ENCODE peak calls at places on chromosomes 2 and 18, in six cellular contexts. J is H1, P is IMR-90, A is trophoblast cell, X is H9, D is mesenchymal stem cell. B is an unnamed sample.

GRCh38 chr2:8229546-8229986 is 452.3 kb upstream of the ID2 start:
- DNase-seq in J (no peak), P (peak), A (no peak), X (peak), D (peak), B (no peak)

GRCh38 chr2:186059096-186059495 is 320.5 kb downstream of the FSIP2 start:
- DNase-seq in J (no peak), P (peak), A (no peak), X (no peak), D (peak), B (no peak)

GRCh38 chr2:132797551-132797950 is 127.5 kb upstream of the LYPD1 start:
- DNase-seq in J (no peak), P (peak), A (no peak), X (no peak), D (peak), B (no peak)

GRCh38 chr2:181143790-181144300 is 163.4 kb downstream of the UBE2E3 start:
- DNase-seq in J (no peak), P (no peak), A (no peak), X (no peak), D (no peak), B (no peak)

GRCh38 chr18:74524097-74524496 is 10.2 kb upstream of the CNDP1 start:
- DNase-seq in J (no peak), P (peak), A (no peak), X (peak), D (peak), B (no peak)

GRCh38 chr2:240455719-240456606 is 20.5 kb downstream of the GPC1 start:
- DNase-seq in J (no peak), P (no peak), A (peak), X (no peak), D (peak), B (no peak)

GRCh38 chr2:238601433-238602222 is 174.9 kb downstream of the ASB1 start:
- DNase-seq in J (no peak), P (peak), A (no peak), X (no peak), D (peak), B (no peak)

GRCh38 chr2:156434461-156435291 is 1.5 kb upstream of the GPD2 start:
- DNase-seq in J (no peak), P (peak), A (peak), X (no peak), D (no peak), B (no peak)

GRCh38 chr2:195407782-195408181 is 249.2 kb upstream of the SLC39A10 start:
- DNase-seq in J (no peak), P (peak), A (peak), X (no peak), D (peak), B (no peak)

GRCh38 chr2:224498991-224499390 is 86.2 kb downstream of the CUL3 start:
- DNase-seq in J (no peak), P (no peak), A (no peak), X (no peak), D (no peak), B (no peak)
- H3K23ac ChIP-seq in J (no peak), P (no peak), A (no peak), X (no peak), D (no peak), B (no peak)

DNA sequence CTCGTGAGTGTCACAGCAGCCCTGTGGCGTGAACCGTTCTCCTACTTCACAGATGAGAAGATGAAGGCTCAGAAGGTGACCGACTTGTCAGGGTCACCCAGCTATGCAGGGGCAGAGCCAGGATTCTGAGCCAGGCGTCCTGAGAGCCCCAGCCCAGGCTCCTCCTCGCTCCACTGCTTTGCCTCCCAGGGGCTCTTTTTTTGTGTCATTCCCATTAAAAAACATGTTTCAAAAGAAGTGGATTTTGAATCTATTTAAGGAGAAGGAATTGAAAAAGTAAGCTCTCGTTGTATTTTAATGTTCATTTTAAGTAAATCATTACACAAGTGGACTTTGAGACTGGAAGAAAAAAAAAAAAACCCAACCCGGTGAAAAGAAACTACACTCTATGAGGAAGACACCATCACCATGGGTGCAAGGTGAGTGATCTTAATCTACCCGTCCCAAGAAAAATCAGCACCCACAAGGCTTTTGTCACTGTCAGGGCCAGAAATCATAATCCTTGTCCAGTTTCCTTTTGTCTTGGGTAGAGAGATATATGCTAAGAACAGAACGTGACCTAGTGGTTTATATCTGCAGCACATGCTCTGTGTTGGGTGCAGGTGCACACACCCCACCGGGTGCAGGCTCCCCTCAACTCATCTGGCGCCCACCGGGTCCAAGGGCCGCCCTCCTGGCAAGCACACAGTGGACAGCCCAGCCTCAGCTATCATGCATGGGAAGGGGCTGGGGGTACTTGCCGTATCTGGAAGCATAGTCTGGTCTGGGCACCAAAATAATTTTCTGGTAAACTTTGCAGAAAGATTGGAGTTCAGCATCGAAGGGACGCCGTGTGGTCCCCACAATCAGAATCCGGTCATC is 73.5 kb upstream of the ASB18 start:
- DNase-seq in J (no peak), P (no peak), A (no peak), X (no peak), D (no peak), B (no peak)
- H3K14ac ChIP-seq in J (no peak), P (no peak), A (no peak), X (no peak), D (no peak), B (no peak)

DNA sequence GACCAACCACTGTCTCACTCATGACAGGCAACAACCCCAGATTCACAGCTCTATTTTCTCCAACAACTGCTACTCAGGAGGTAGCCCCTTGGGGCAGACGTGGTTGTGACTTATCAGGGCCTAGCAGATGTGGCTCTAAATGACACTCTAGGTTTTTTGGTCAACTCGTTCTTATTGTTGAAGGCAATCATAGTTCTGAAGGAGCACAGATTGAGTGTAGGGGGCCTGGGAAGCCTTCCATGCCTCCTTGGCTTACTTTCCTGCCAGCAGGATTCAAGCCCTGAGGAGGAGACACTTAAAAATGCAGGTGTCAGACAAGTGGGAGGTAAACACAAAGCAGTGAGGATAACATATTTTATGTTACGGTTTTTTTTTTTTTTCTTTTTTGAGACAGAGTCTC is 23.5 kb upstream of the SUCLG1 start:
- DNase-seq in J (no peak), P (no peak), A (no peak), X (no peak), D (no peak), B (no peak)
- H3K27ac ChIP-seq in J (no peak), P (no peak), A (no peak), X (no peak), D (no peak), B (no peak)

GRCh38 chr2:10435427-10436204 is 12.5 kb downstream of the ODC1 start:
- DNase-seq in J (no peak), P (no peak), A (no peak), X (no peak), D (no peak), B (no peak)
- H3K23ac ChIP-seq in J (no peak), P (no peak), A (no peak), X (no peak), D (no peak), B (no peak)

GRCh38 chr18:3388323-3388722 is 61.6 kb upstream of the TGIF1 start:
- DNase-seq in J (no peak), P (no peak), A (no peak), X (no peak), D (no peak), B (no peak)

GRCh38 chr18:3392467-3392855 is 57.5 kb upstream of the TGIF1 start:
- DNase-seq in J (no peak), P (no peak), A (no peak), X (no peak), D (no peak), B (no peak)

GRCh38 chr18:3389977-3390376 is 60.0 kb upstream of the TGIF1 start:
- DNase-seq in J (no peak), P (no peak), A (no peak), X (no peak), D (no peak), B (no peak)

GRCh38 chr18:3391704-3392466 is 58.1 kb upstream of the TGIF1 start:
- DNase-seq in J (no peak), P (no peak), A (no peak), X (no peak), D (no peak), B (no peak)

GRCh38 chr18:3388980-3389379 is 61.0 kb upstream of the TGIF1 start:
- DNase-seq in J (no peak), P (no peak), A (no peak), X (no peak), D (no peak), B (no peak)
- H3K14ac ChIP-seq in J (no peak), P (no peak), A (no peak), X (no peak), D (no peak), B (no peak)

GRCh38 chr2:10940607-10941006 is 28.9 kb downstream of the KCNF1 start:
- DNase-seq in J (no peak), P (no peak), A (no peak), X (no peak), D (no peak), B (no peak)
- H3K27ac ChIP-seq in J (no peak), P (no peak), A (no peak), X (no peak), D (no peak), B (no peak)

GRCh38 chr2:120737802-120738516 is 2.3 kb downstream of the GLI2 start:
- DNase-seq in J (no peak), P (no peak), A (no peak), X (peak), D (peak), B (no peak)
- H3K23ac ChIP-seq in J (no peak), P (peak), A (no peak), X (no peak), D (peak), B (no peak)